ENCODE peak calls at places on chromosomes 6 and 20, in four cellular contexts. M, Q, N and B are unnamed samples.

GRCh38 chr20:24708411-24709295 is 239.2 kb downstream of the SYNDIG1 start:
- DNase-seq in Q (no peak), N (peak; percentile 28), M (no peak), B (no peak)

GRCh38 chr20:64102647-64103354 is 4.6 kb downstream of the NPBWR2 start:
- DNase-seq in Q (peak; percentile 33), M (no peak), N (no peak), B (peak; percentile 47)

GRCh38 chr20:23245553-23246128 is 105.0 kb upstream of the NXT1 start:
- DNase-seq in M (no peak), Q (peak; percentile 22), N (peak; percentile 40), B (peak; percentile 67)

GRCh38 chr6:160356074-160356754 is 8.0 kb downstream of the SLC22A3 start:
- DNase-seq in Q (no peak), N (no peak), M (no peak), B (no peak)

GRCh38 chr6:168851460-168852103 is 402.1 kb downstream of the THBS2 start:
- DNase-seq in Q (no peak), M (no peak), N (peak; percentile 5), B (no peak)

GRCh38 chr6:45592991-45593390 is 215.3 kb upstream of the SUPT3H start:
- DNase-seq in Q (no peak), N (peak; percentile 33), M (no peak), B (no peak)

GRCh38 chr6:55034752-55035151 is 139.6 kb upstream of the HCRTR2 start:
- DNase-seq in M (no peak), Q (no peak), N (no peak), B (no peak)

GRCh38 chr6:100464162-100464851 is 414 bp downstream of the SIM1 start:
- DNase-seq in M (no peak), Q (no peak), N (no peak), B (peak; percentile 75)

GRCh38 chr6:170233304-170234205 is 57.3 kb downstream of the DLL1 start:
- DNase-seq in N (no peak), M (no peak), Q (no peak), B (no peak)

GRCh38 chr6:109165392-109165964 is 70.2 kb downstream of the CEP57L1 start:
- DNase-seq in N (peak; percentile 65), Q (no peak), M (no peak), B (no peak)

GRCh38 chr6:110357696-110358535 is at the start of gene METTL24:
- DNase-seq in M (no peak), Q (no peak), N (no peak), B (peak; percentile 62)

GRCh38 chr20:37915800-37916570 is 13.1 kb downstream of the VSTM2L start:
- DNase-seq in Q (no peak), N (no peak), M (no peak), B (peak; percentile 54)

GRCh38 chr20:20184149-20184548 is 131.8 kb downstream of the CFAP61 start:
- DNase-seq in M (no peak), Q (no peak), N (no peak), B (no peak)

GRCh38 chr20:39070484-39071231 is 108.5 kb downstream of the DHX35 start:
- DNase-seq in N (peak; percentile 60), Q (no peak), M (no peak), B (no peak)

GRCh38 chr6:125598422-125598821 is 151.0 kb upstream of the HEY2 start:
- DNase-seq in N (peak; percentile 67), Q (no peak), M (no peak), B (peak; percentile 22)

GRCh38 chr6:36160147-36160760 is 29.9 kb downstream of the MAPK13 start:
- DNase-seq in Q (no peak), M (no peak), N (peak; percentile 26), B (no peak)

DNA sequence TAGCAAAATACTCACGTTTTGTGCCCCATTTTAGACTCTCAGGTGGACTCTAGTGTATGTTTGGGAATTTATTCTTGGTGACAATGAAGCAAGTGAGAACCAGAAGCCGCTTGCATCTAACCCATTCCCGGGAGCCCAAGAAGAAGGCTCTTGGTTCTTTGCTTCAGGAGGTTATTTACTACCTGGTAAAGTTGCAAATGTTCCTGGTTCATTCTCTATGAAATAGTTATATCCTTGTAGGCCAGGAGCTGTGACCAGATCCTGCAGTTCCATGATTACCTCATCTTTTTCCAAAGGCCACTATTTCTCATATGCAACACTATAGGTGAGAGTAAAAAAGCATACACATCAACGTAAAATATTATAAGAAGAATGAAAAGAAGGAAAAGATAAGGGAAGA is 60.9 kb upstream of the FABP7 start:
- DNase-seq in Q (no peak), N (no peak), M (no peak), B (no peak)
- TF ChIP-seq CTCF in Q (no peak), N (no peak), M (no peak), B (no peak)

DNA sequence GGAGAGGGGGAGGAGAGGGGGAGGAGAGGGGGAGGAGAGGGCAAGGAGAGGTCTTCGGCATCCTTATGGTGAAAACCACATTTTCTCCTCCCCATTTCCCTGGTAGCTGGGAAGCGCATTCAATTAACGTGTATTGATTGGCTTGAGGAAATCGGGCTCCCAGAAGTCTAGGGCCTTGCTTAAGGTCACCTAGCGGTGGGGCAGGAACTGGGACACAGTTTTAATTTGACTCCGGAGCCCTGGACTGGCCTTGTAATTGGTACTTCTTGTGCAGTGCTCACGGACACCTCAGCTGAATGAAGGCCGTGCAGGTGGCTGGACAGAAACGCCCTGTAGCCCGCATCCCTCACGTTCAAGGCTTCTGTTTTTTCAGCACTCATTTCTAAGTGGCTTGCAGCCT is 42.8 kb downstream of the CTCFL start:
- DNase-seq in Q (peak; percentile 71), N (no peak), M (no peak), B (no peak)
- TF ChIP-seq CTCF in Q (peak; percentile 53), N (no peak), M (no peak), B (no peak)

GRCh38 chr6:143166247-143166695 is 105.6 kb downstream of the AIG1 start:
- DNase-seq in M (no peak), Q (no peak), N (no peak), B (no peak)
- TF ChIP-seq CTCF in M (no peak), Q (no peak), N (no peak), B (no peak)

DNA sequence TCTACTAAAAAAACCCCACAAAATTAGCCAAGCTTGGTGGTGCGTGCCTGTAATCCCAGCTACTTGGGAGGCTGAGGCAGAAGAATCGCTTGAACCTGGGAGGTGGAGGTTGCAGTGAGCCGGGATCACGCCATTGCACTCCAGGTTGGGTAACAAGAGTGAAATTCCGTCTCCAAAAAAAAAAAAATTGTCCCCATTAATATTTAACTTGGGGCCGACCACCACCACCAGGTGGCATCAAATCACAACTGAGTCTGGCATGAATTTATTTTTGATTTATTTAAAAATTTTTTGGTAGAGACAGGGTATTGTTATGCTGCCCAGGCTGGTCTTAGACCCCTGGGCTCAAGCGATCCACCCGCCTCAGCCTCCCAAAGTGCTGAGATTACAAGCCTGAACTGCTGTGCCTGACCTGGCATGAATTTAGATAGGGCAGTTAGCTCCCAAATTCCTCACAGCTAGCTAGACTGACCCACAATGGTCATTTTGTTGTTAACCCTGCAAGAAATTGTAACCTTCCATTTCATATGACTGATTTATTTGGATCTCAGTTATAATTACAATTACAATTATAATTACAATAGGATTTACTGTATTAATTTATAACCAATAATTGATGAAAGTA is 17.1 kb upstream of the BEND3 start:
- DNase-seq in Q (peak; percentile 71), M (no peak), N (peak; percentile 34), B (peak; percentile 44)
- TF ChIP-seq CTCF in Q (peak; percentile 86), M (peak; percentile 37), N (peak; percentile 57), B (peak; percentile 77)

DNA sequence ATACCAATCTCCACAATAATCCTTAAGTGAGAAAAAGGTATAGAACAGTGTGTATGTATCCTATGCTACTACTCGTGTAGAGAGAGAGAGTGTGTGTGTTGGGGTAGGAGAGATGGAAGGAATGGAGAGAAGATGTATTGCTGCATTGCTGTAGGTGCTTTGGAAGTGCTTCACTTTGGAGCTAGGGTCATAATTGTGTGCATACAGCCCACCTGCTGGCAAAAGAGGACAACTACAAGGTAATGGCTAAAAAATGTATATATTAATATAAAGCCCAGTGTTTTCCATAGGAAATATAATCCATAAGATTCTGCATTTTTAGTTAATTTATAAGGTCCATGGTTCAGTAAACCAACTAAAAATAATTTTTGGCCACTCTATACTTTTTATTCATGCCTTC is 36.1 kb downstream of the SERAC1 start:
- DNase-seq in N (no peak), Q (peak; percentile 41), M (no peak), B (no peak)
- TF ChIP-seq CTCF in N (peak; percentile 55), Q (peak; percentile 77), M (no peak), B (peak; percentile 71)

GRCh38 chr6:146028250-146028789 is 542 bp upstream of the GRM1 start:
- DNase-seq in N (peak; percentile 63), M (no peak), Q (no peak), B (peak; percentile 34)
- TF ChIP-seq CTCF in N (no peak), M (no peak), Q (no peak), B (no peak)

GRCh38 chr20:35345189-35345588 is 53.0 kb upstream of the FAM83C start:
- DNase-seq in Q (no peak), M (no peak), N (no peak), B (no peak)

GRCh38 chr20:35340436-35340835 is 48.2 kb upstream of the FAM83C start:
- DNase-seq in Q (no peak), N (no peak), M (no peak), B (no peak)

GRCh38 chr20:35344354-35344837 is 52.2 kb upstream of the FAM83C start:
- DNase-seq in M (no peak), Q (no peak), N (peak; percentile 84), B (no peak)

GRCh38 chr20:35341366-35342028 is 49.3 kb upstream of the FAM83C start:
- DNase-seq in Q (no peak), N (peak; percentile 35), M (no peak), B (no peak)

GRCh38 chr20:35342154-35342769 is 50.0 kb upstream of the FAM83C start:
- DNase-seq in Q (no peak), N (peak; percentile 50), M (no peak), B (no peak)
- TF ChIP-seq CTCF in Q (peak; percentile 46), N (peak; percentile 66), M (peak; percentile 45), B (no peak)